ENCODE peak calls at places on chromosomes 11 and 22, in five cellular contexts. P is SK-MEL-5, C is posterior cingulate gyrus, Z is GM13977, F is lower leg skin. O is an unnamed sample.

GRCh38 chr11:2369896-2370295 is 7.2 kb upstream of the CD81 start:
- DNase-seq in P (no peak), C (no peak), Z (no peak), F (no peak), O (no peak)

GRCh38 chr11:64334764-64335741 is 5.0 kb upstream of the CCDC88B start:
- DNase-seq in P (no peak), C (no peak), Z (peak), F (no peak), O (peak)

GRCh38 chr22:38569181-38569971 is 607 bp downstream of the DMC1 start:
- DNase-seq in P (no peak), C (no peak), Z (peak), F (no peak), O (no peak)

GRCh38 chr11:64637346-64638016 is 46.5 kb downstream of the SLC22A12 start:
- DNase-seq in P (no peak), C (no peak), Z (no peak), F (no peak), O (no peak)

GRCh38 chr11:95459268-95460040 is 228.5 kb upstream of the SESN3 start:
- DNase-seq in P (no peak), C (no peak), Z (no peak), F (no peak), O (no peak)

GRCh38 chr22:43889366-43890253 is 2.2 kb downstream of the PNPLA5 start:
- DNase-seq in P (peak), C (peak), Z (no peak), F (no peak), O (no peak)

GRCh38 chr11:111406091-111406490 is 27.0 kb upstream of the POU2AF1 start:
- DNase-seq in P (no peak), C (no peak), Z (no peak), F (peak), O (no peak)

GRCh38 chr22:30023099-30023498 is 57.2 kb upstream of the HORMAD2 start:
- DNase-seq in P (no peak), C (no peak), Z (no peak), F (peak), O (no peak)

GRCh38 chr22:49297871-49298721 is 529.6 kb downstream of the BRD1 start:
- DNase-seq in P (no peak), C (no peak), Z (no peak), F (peak), O (no peak)

O was measured in psoas muscle.